ENCODE peak calls at places on chromosomes 5 and 9, in nine cellular contexts. J, D, U, E, H, V, K, O and M are unnamed samples.
A peak's percentile ranks its signal among the peaks of the same experiment; 100 is the strongest.

GRCh38 chr5:108461628-108462367 is 79.9 kb upstream of the FBXL17 start:
- DNase-seq in D (no peak), J (no peak), U (no peak), H (no peak), E (no peak), O (no peak), K (no peak), V (no peak), M (no peak)

GRCh38 chr5:3226171-3226570 is 369.5 kb upstream of the IRX1 start:
- DNase-seq in O (no peak), K (no peak), E (no peak), V (no peak), H (no peak), D (no peak), U (no peak), J (no peak), M (no peak)

GRCh38 chr5:62829241-62829986 is 250.8 kb downstream of the LRRC70 start:
- DNase-seq in J (no peak), H (no peak), D (no peak), E (no peak), K (peak; percentile 31), O (no peak), V (no peak), U (no peak), M (no peak)

GRCh38 chr5:135452366-135453030 is 347 bp upstream of the TIFAB start:
- DNase-seq in V (no peak), O (no peak), E (peak; percentile 60), D (no peak), U (no peak), J (no peak), H (no peak), K (no peak), M (peak; percentile 54)

GRCh38 chr5:64158827-64159226 is 6.8 kb upstream of the RNF180 start:
- DNase-seq in D (no peak), V (no peak), K (no peak), H (no peak), J (no peak), E (no peak), O (no peak), U (no peak), M (no peak)

GRCh38 chr9:99801775-99802174 is 19.9 kb upstream of the NR4A3 start:
- DNase-seq in E (no peak), V (no peak), H (no peak), J (no peak), D (no peak), U (no peak), O (no peak), K (no peak), M (no peak)

GRCh38 chr9:35340046-35340445 is 149.9 kb upstream of the RUSC2 start:
- DNase-seq in U (no peak), H (no peak), K (no peak), J (no peak), O (no peak), V (no peak), E (no peak), D (no peak), M (no peak)

GRCh38 chr5:6823996-6824395 is 110.8 kb downstream of the TENT4A start:
- DNase-seq in O (no peak), U (no peak), D (no peak), H (no peak), V (no peak), J (no peak), K (no peak), E (no peak), M (no peak)

GRCh38 chr5:143887302-143887638 is 75.3 kb downstream of the HMHB1 start:
- DNase-seq in V (no peak), H (peak; percentile 45), J (peak; percentile 78), U (peak; percentile 41), E (no peak), K (peak; percentile 14), D (peak; percentile 46), O (peak; percentile 52), M (no peak)

GRCh38 chr5:77852514-77853352 is 76.6 kb upstream of the TBCA start:
- DNase-seq in K (peak; percentile 62), H (no peak), U (peak; percentile 62), V (peak; percentile 73), J (peak; percentile 86), D (peak; percentile 85), E (no peak), O (no peak), M (no peak)

GRCh38 chr5:131384181-131384580 is 120.3 kb downstream of the CDC42SE2 start:
- DNase-seq in O (no peak), H (no peak), D (no peak), E (no peak), V (no peak), J (no peak), U (no peak), K (no peak), M (no peak)

GRCh38 chr5:4089087-4089486 is 493.5 kb downstream of the IRX1 start:
- DNase-seq in E (no peak), J (no peak), U (no peak), H (no peak), D (no peak), O (no peak), V (no peak), K (no peak), M (no peak)

GRCh38 chr5:57004800-57005199 is 52.9 kb upstream of the MIER3 start:
- DNase-seq in O (no peak), E (no peak), U (no peak), K (no peak), D (no peak), J (no peak), H (no peak), V (peak; percentile 47), M (no peak)

GRCh38 chr9:92035146-92035545 is 80.1 kb downstream of the SPTLC1 start:
- DNase-seq in U (no peak), D (no peak), J (no peak), K (no peak), H (no peak), E (no peak), O (no peak), V (no peak), M (no peak)

GRCh38 chr9:136764301-136764891 is at the start of gene LCN15:
- DNase-seq in V (no peak), J (peak; percentile 61), D (no peak), U (no peak), K (no peak), H (no peak), O (no peak), E (no peak), M (no peak)

GRCh38 chr5:115471674-115472073 is 72.9 kb downstream of the FEM1C start:
- DNase-seq in E (no peak), D (no peak), U (peak; percentile 36), V (no peak), J (no peak), K (no peak), H (no peak), O (no peak), M (no peak)

GRCh38 chr9:130129425-130130061 is 42.7 kb upstream of the NCS1 start:
- DNase-seq in O (peak; percentile 33), U (no peak), E (no peak), V (no peak), D (no peak), K (no peak), H (no peak), J (peak; percentile 68), M (no peak)

GRCh38 chr5:53607896-53608295 is 47.5 kb downstream of the NDUFS4 start:
- DNase-seq in K (no peak), E (no peak), O (no peak), J (no peak), V (no peak), U (no peak), D (no peak), H (no peak), M (no peak)

GRCh38 chr9:131306397-131306997 is 17.0 kb downstream of the PLPP7 start:
- DNase-seq in K (no peak), D (no peak), E (no peak), V (no peak), J (no peak), U (no peak), O (no peak), H (no peak), M (no peak)

GRCh38 chr5:112196574-112196973 is 222.5 kb downstream of the EPB41L4A start:
- DNase-seq in J (no peak), U (no peak), V (no peak), O (no peak), K (no peak), E (no peak), D (no peak), H (no peak), M (no peak)

DNA sequence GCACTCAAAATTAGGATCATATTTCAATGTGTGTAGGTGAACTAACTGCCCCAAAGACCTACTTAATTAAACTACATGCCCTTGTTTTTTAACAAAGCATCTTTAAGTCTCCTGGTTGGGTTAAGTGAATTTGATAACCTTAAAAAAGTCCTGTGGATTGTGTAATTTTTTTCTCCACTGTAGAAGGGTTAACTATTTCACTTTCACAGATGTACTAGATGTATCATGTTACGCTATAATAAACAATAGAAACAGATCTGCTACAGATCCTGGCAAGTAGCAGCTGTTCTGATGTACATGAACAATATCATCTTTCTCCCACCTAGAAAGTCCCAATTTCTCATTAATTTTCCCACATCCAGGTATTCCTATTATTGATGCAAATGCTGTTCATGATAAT is 18.9 kb downstream of the KIF24 start:
- DNase-seq in E (no peak), J (no peak), V (no peak), U (no peak), D (no peak), K (no peak), O (no peak), H (no peak), M (no peak)
- H3K27ac ChIP-seq in E (no peak overlapping the region), J (no peak overlapping the region), V (no peak overlapping the region), U (no peak overlapping the region), D (no peak overlapping the region), K (no peak overlapping the region), O (no peak overlapping the region), H (no peak overlapping the region), M (no peak overlapping the region)

DNA sequence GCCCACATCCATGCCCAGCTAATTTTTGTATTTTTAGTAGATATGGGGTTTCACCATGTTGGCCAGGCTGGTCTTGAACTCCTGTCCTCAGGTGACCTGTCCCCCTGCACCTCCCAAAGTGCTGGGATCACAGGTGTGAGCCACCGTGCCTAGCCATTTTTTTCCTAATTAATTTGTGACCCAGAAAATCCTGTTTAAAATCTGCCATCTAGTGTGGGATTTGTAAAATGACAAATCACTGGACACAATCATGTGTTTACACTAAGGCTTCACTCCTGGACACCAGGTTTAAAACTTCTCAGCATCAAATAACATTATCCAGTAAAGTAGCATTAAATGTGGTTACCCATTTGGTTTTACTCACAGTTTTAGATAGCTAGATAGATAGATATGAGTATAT is 18.6 kb upstream of the KDM4C start:
- DNase-seq in O (no peak), E (no peak), U (no peak), D (no peak), J (no peak), K (no peak), V (peak; percentile 15), H (no peak), M (no peak)
- TF ChIP-seq CTCF in O (peak; percentile 18), E (no peak), U (peak; percentile 32), D (peak; percentile 35), J (no peak), K (no peak), V (peak; percentile 40), H (no peak), M (no peak)

GRCh38 chr9:93217706-93218105 is 33.8 kb downstream of the WNK2 start:
- DNase-seq in O (peak; percentile 30), H (no peak), D (no peak), K (no peak), V (no peak), U (no peak), J (no peak), E (no peak), M (no peak)
- H3K27ac ChIP-seq in O (no peak overlapping the region), H (no peak overlapping the region), D (no peak overlapping the region), K (no peak overlapping the region), V (no peak overlapping the region), U (peak overlapping the region; percentile 64), J (no peak overlapping the region), E (no peak overlapping the region), M (no peak overlapping the region)

GRCh38 chr5:172095368-172095960 is 89.0 kb upstream of the FBXW11 start:
- DNase-seq in J (no peak), U (no peak), D (no peak), K (no peak), H (peak; percentile 23), O (no peak), V (no peak), E (no peak), M (no peak)
- TF ChIP-seq CTCF in J (no peak), U (no peak), D (no peak), K (no peak), H (no peak), O (no peak), V (no peak), E (no peak), M (no peak)